ENCODE peak calls at places on chromosomes 4 and X, in four cellular contexts. J is myocyte, P is cardiac septum, I is omental fat pad. H is an unnamed sample.

GRCh38 chrX:41667631-41668030 is 21.1 kb upstream of the GPR34 start:
- DNase-seq in J (no peak), I (no peak), P (no peak), H (no peak)

GRCh38 chrX:54042609-54043010 is 1.7 kb downstream of the PHF8 start:
- DNase-seq in I (no peak), P (no peak), J (peak), H (peak)

GRCh38 chrX:152635941-152636340 is 1.8 kb upstream of the GABRQ start:
- DNase-seq in I (no peak), P (no peak), J (peak), H (no peak)

GRCh38 chr4:157223446-157223845 is 2.9 kb downstream of the GRIA2 start:
- DNase-seq in I (no peak), J (no peak), P (no peak), H (no peak)

GRCh38 chr4:98568896-98569663 is 89.3 kb downstream of the TSPAN5 start:
- DNase-seq in I (no peak), P (no peak), J (peak), H (no peak)

GRCh38 chr4:150237110-150237852 is 159.0 kb downstream of the DCLK2 start:
- DNase-seq in I (no peak), J (peak), P (no peak), H (no peak)

GRCh38 chr4:82376109-82376508 is 2.3 kb upstream of the HNRNPD start:
- DNase-seq in P (no peak), J (no peak), I (no peak), H (no peak)

GRCh38 chr4:3234171-3235029 is 14.6 kb upstream of the MSANTD1 start:
- DNase-seq in J (no peak), I (no peak), P (no peak), H (no peak)

GRCh38 chr4:181502611-181503010 is 740.6 kb upstream of the TENM3 start:
- DNase-seq in J (no peak), I (no peak), P (no peak), H (no peak)

GRCh38 chr4:6116696-6117285 is 83.6 kb downstream of the JAKMIP1 start:
- DNase-seq in J (no peak), P (peak), I (no peak), H (no peak)

GRCh38 chr4:150264595-150265141 is 186.4 kb downstream of the DCLK2 start:
- DNase-seq in I (no peak), J (no peak), P (no peak), H (no peak)

GRCh38 chrX:50903387-50904027 is 7.0 kb upstream of the BMP15 start:
- DNase-seq in I (no peak), J (no peak), P (no peak), H (no peak)

GRCh38 chr4:78779280-78779679 is 3.1 kb downstream of the BMP2K start:
- DNase-seq in J (no peak), P (no peak), I (no peak), H (no peak)

GRCh38 chrX:54695816-54696487 is 102.1 kb downstream of the ITIH6 start:
- DNase-seq in J (no peak), P (no peak), I (no peak), H (no peak)

GRCh38 chr4:160835789-160836188 is 1328.0 kb downstream of the FSTL5 start:
- DNase-seq in J (peak), I (no peak), P (no peak), H (no peak)

GRCh38 chr4:60723796-60724195 is 476.3 kb upstream of the ADGRL3 start:
- DNase-seq in I (no peak), P (no peak), J (no peak), H (no peak)

H was measured in CD8-positive, alpha-beta T cell.